ENCODE peak calls at places on chromosomes 13 and 19, in four cellular contexts. A is AG08395, J is T-helper 17 cell, E is heart left ventricle. O is an unnamed sample.
A peak's percentile ranks its signal among the peaks of the same experiment; 100 is the strongest.

GRCh38 chr13:43319617-43320444 is 296.4 kb downstream of the DNAJC15 start:
- DNase-seq in A (no peak), J (no peak), E (no peak), O (no peak)

GRCh38 chr13:33316890-33317289 is 31.3 kb upstream of the STARD13 start:
- DNase-seq in A (no peak), J (no peak), E (no peak), O (no peak)

GRCh38 chr13:74214321-74214720 is 80.1 kb upstream of the KLF12 start:
- DNase-seq in A (no peak), J (no peak), E (no peak), O (no peak)

GRCh38 chr13:46885018-46885417 is 11.8 kb downstream of the HTR2A start:
- DNase-seq in A (no peak), J (no peak), E (no peak), O (no peak)

GRCh38 chr13:56378566-56378965 is 762.2 kb upstream of the PRR20A start:
- DNase-seq in A (no peak), J (no peak), E (no peak), O (no peak)

GRCh38 chr13:26074706-26075105 is 22.9 kb upstream of the SHISA2 start:
- DNase-seq in A (peak; percentile 16), J (no peak), E (no peak), O (no peak)

GRCh38 chr19:2820112-2820702 is 539 bp downstream of the ZNF554 start:
- DNase-seq in A (no peak), J (no peak), E (no peak), O (no peak)

GRCh38 chr13:108306768-108307332 is 37.3 kb downstream of the TNFSF13B start:
- DNase-seq in A (no peak), J (no peak), E (no peak), O (no peak)

GRCh38 chr13:74219571-74219970 is 85.4 kb upstream of the KLF12 start:
- DNase-seq in A (no peak), J (no peak), E (no peak), O (no peak)

GRCh38 chr13:42478531-42479156 is 95.3 kb upstream of the TNFSF11 start:
- DNase-seq in A (no peak), J (no peak), E (no peak), O (no peak)

GRCh38 chr19:30942636-30943035 is 406.6 kb downstream of the TSHZ3 start:
- DNase-seq in A (no peak), J (no peak), E (no peak), O (no peak)

GRCh38 chr19:48642862-48643261 is 3.1 kb downstream of the CA11 start:
- DNase-seq in A (no peak), J (no peak), E (no peak), O (no peak)

GRCh38 chr13:27125357-27126282 is 46.0 kb downstream of the USP12 start:
- DNase-seq in A (no peak), J (no peak), E (no peak), O (no peak)

GRCh38 chr13:28489975-28490550 is 4.9 kb downstream of the FLT1 start:
- DNase-seq in A (no peak), J (no peak), E (no peak), O (no peak)

GRCh38 chr19:45051929-45052579 is 13.2 kb downstream of the CLASRP start:
- DNase-seq in A (no peak), J (no peak), E (no peak), O (peak; percentile 24)

GRCh38 chr13:53141336-53141735 is 112.7 kb downstream of the OLFM4 start:
- DNase-seq in A (no peak), J (no peak), E (no peak), O (no peak)

GRCh38 chr19:7618366-7618765 is 11.0 kb downstream of the XAB2 start:
- DNase-seq in A (no peak), J (no peak), E (no peak), O (no peak)

GRCh38 chr19:57406516-57407123 is 4.3 kb upstream of the ZNF17 start:
- DNase-seq in A (peak; percentile 75), J (peak; percentile 24), E (peak; percentile 46), O (peak; percentile 52)

GRCh38 chr13:99962242-99962641 is 9.3 kb downstream of the ZIC5 start:
- DNase-seq in A (no peak), J (no peak), E (no peak), O (no peak)

GRCh38 chr19:35006342-35006998 is 6.3 kb downstream of the GRAMD1A start:
- DNase-seq in A (no peak), J (no peak), E (no peak), O (no peak)

GRCh38 chr19:48992571-48993174 is 436 bp downstream of the GYS1 start:
- DNase-seq in A (no peak), J (no peak), E (no peak), O (no peak)

GRCh38 chr13:44022196-44022595 is 142.5 kb downstream of the LACC1 start:
- DNase-seq in A (no peak), J (no peak), E (no peak), O (no peak)

GRCh38 chr13:48437381-48437780 is 24.5 kb upstream of the LPAR6 start:
- DNase-seq in A (no peak), J (no peak), E (peak; percentile 78), O (no peak)

GRCh38 chr13:71786815-71787214 is 80.2 kb downstream of the DACH1 start:
- DNase-seq in A (no peak), J (no peak), E (no peak), O (no peak)

GRCh38 chr13:20185657-20186056 is 7.1 kb downstream of the GJB2 start:
- DNase-seq in A (no peak), J (no peak), E (no peak), O (no peak)

GRCh38 chr13:83620535-83621220 is 261.6 kb downstream of the SLITRK1 start:
- DNase-seq in A (no peak), J (no peak), E (no peak), O (no peak)

GRCh38 chr13:30463820-30464495 is 1.8 kb downstream of the HMGB1 start:
- DNase-seq in A (peak; percentile 45), J (peak; percentile 43), E (peak; percentile 68), O (no peak)

GRCh38 chr13:106284358-106284757 is 251.1 kb downstream of the EFNB2 start:
- DNase-seq in A (no peak), J (no peak), E (no peak), O (no peak)

GRCh38 chr13:111384441-111385181 is 64.2 kb downstream of the TEX29 start:
- DNase-seq in A (no peak), J (no peak), E (no peak), O (no peak)

GRCh38 chr19:412356-413355 is 3.7 kb upstream of the C2CD4C start:
- DNase-seq in A (no peak), J (peak; percentile 9), E (no peak), O (no peak)